ENCODE peak calls at places on chromosomes 1 and 21, in seven cellular contexts. V is endothelial cell; J is HFF-Myc; H is body of pancreas; T is Calu3; S is stimulated activated naive CD8-positive, alpha-beta T cell treated with anti-CD3 and anti-CD28 coated beads, Interleukin-15, Interleukin-2, amounts not matched to agents 100 U/mL and 50 U/mL, for 24 hours; A is activated B cell treated with CpG ODN at 0.5 μM for 24 hours. N is an unnamed sample.

GRCh38 chr1:24254783-24255182 is 64.4 kb upstream of the GRHL3 start:
- DNase-seq in S (no peak), J (no peak), V (no peak), A (no peak), H (no peak), T (no peak), N (no peak)

GRCh38 chr1:183411091-183411490 is 7.1 kb downstream of the NMNAT2 start:
- DNase-seq in J (no peak), T (no peak), V (no peak), A (no peak), S (no peak), H (no peak), N (no peak)

GRCh38 chr1:218475275-218475674 is 130.1 kb downstream of the TGFB2 start:
- DNase-seq in S (no peak), V (no peak), H (no peak), T (no peak), J (no peak), A (no peak), N (no peak)

GRCh38 chr1:152228831-152229230 is 4.8 kb upstream of the HRNR start:
- DNase-seq in S (no peak), T (no peak), H (no peak), A (no peak), V (no peak), J (no peak), N (no peak)

GRCh38 chr1:96236156-96236739 is 485.3 kb upstream of the PTBP2 start:
- DNase-seq in H (peak), V (peak), J (peak), T (peak), A (no peak), S (peak), N (peak)

GRCh38 chr1:85361106-85361505 is 84.7 kb upstream of the BCL10 start:
- DNase-seq in V (no peak), A (no peak), S (no peak), H (no peak), J (no peak), T (peak), N (no peak)

GRCh38 chr1:176843352-176844297 is 320.9 kb downstream of the ASTN1 start:
- DNase-seq in J (no peak), A (no peak), T (peak), H (peak), S (no peak), V (peak), N (peak)

GRCh38 chr1:29585656-29586055 is 349.3 kb downstream of the PTPRU start:
- DNase-seq in T (no peak), V (no peak), S (no peak), J (no peak), A (no peak), H (no peak), N (no peak)

GRCh38 chr1:224333309-224333926 is 3.4 kb upstream of the NVL start:
- DNase-seq in J (peak), H (peak), T (peak), V (peak), S (no peak), A (no peak), N (peak)

GRCh38 chr21:28633803-28634572 is 358.7 kb downstream of the LTN1 start:
- DNase-seq in V (no peak), J (no peak), A (no peak), H (no peak), S (no peak), T (no peak), N (no peak)

GRCh38 chr1:96674909-96675308 is 46.7 kb upstream of the PTBP2 start:
- DNase-seq in H (no peak), J (no peak), A (no peak), V (no peak), S (no peak), T (no peak), N (no peak)